ENCODE peak calls at places on chromosome 7, in ten cellular contexts. L, X, N, O, A, R, Z, I, S and J are unnamed samples. For H3K4me1, the result is how much of the 10 kb centered on the place peaks cover.

GRCh38 chr7:33979807-33980355 is 74.5 kb downstream of the BMPER start:
- DNase-seq in L (peak), X (no peak), N (no peak), O (no peak), A (peak), R (no peak), Z (no peak), I (no peak), S (peak), J (no peak)

GRCh38 chr7:1175967-1176851 is 16.2 kb upstream of the ZFAND2A start:
- DNase-seq in L (peak), X (peak), N (peak), O (peak), A (peak), R (peak), Z (peak), I (peak), S (peak), J (peak)

GRCh38 chr7:129556607-129557120 is 54.3 kb downstream of the SMKR1 start:
- DNase-seq in L (no peak), X (no peak), N (no peak), O (no peak), A (no peak), R (no peak), Z (no peak), I (no peak), S (no peak), J (no peak)

GRCh38 chr7:48786951-48787350 is 137.4 kb upstream of the CDC14C start:
- DNase-seq in L (no peak), X (no peak), N (no peak), O (no peak), A (no peak), R (no peak), Z (no peak), I (no peak), S (no peak), J (no peak)

GRCh38 chr7:104328308-104328969 is at the start of gene LHFPL3:
- DNase-seq in L (no peak), X (no peak), N (peak), O (peak), A (peak), R (no peak), Z (no peak), I (no peak), S (no peak), J (no peak)

GRCh38 chr7:140297192-140297591 is 101.1 kb downstream of the SLC37A3 start:
- DNase-seq in L (no peak), X (no peak), N (no peak), O (no peak), A (no peak), R (no peak), Z (no peak), I (no peak), S (no peak), J (no peak)

GRCh38 chr7:111931016-111931517 is 275.1 kb downstream of the DOCK4 start:
- DNase-seq in L (peak), X (no peak), N (no peak), O (peak), A (peak), R (no peak), Z (no peak), I (no peak), S (no peak), J (no peak)

GRCh38 chr7:73364006-73364728 is 36.2 kb downstream of the FKBP6 start:
- DNase-seq in L (no peak), X (no peak), N (no peak), O (no peak), A (no peak), R (no peak), Z (no peak), I (no peak), S (no peak), J (no peak)

GRCh38 chr7:47576909-47577255 is 5.0 kb downstream of the TNS3 start:
- DNase-seq in L (no peak), X (no peak), N (no peak), O (no peak), A (no peak), R (no peak), Z (peak), I (no peak), S (peak), J (no peak)

GRCh38 chr7:47577351-47577919 is 4.5 kb downstream of the TNS3 start:
- DNase-seq in L (peak), X (no peak), N (no peak), O (no peak), A (no peak), R (no peak), Z (no peak), I (peak), S (no peak), J (no peak)

GRCh38 chr7:47580175-47580701 is 1.7 kb downstream of the TNS3 start:
- DNase-seq in L (peak), X (no peak), N (no peak), O (peak), A (peak), R (no peak), Z (peak), I (peak), S (peak), J (no peak)

GRCh38 chr7:47579458-47579857 is 2.5 kb downstream of the TNS3 start:
- DNase-seq in L (no peak), X (no peak), N (no peak), O (no peak), A (no peak), R (no peak), Z (no peak), I (no peak), S (peak), J (no peak)

GRCh38 chr7:47578581-47579270 is 3.2 kb downstream of the TNS3 start:
- DNase-seq in L (peak), X (no peak), N (no peak), O (no peak), A (no peak), R (no peak), Z (no peak), I (no peak), S (peak), J (no peak)
- H3K4me1 ChIP-seq in L (under half), X (under half), N (under half), O (under half), A (half or more), R (half or more), Z (half or more), I (under half), S (half or more), J (half or more)

GRCh38 chr7:44104880-44105771 is 981 bp downstream of the AEBP1 start:
- DNase-seq in L (peak), X (peak), N (peak), O (peak), A (peak), R (no peak), Z (no peak), I (peak), S (no peak), J (no peak)

GRCh38 chr7:44103941-44104879 is at the start of gene AEBP1:
- DNase-seq in L (no peak), X (peak), N (peak), O (peak), A (peak), R (no peak), Z (no peak), I (peak), S (no peak), J (no peak)

GRCh38 chr7:44107116-44107960 is 3.2 kb downstream of the AEBP1 start:
- DNase-seq in L (no peak), X (peak), N (no peak), O (no peak), A (no peak), R (no peak), Z (no peak), I (peak), S (no peak), J (no peak)

GRCh38 chr7:44106311-44107065 is 2.3 kb downstream of the AEBP1 start:
- DNase-seq in L (no peak), X (peak), N (no peak), O (no peak), A (no peak), R (no peak), Z (no peak), I (no peak), S (no peak), J (no peak)

GRCh38 chr7:44105832-44106231 is 1.7 kb downstream of the AEBP1 start:
- DNase-seq in L (no peak), X (no peak), N (no peak), O (no peak), A (no peak), R (no peak), Z (no peak), I (no peak), S (no peak), J (no peak)
- H3K4me1 ChIP-seq in L (under half), X (under half), N (under half), O (under half), A (under half), R (under half), Z (under half), I (under half), S (under half), J (under half)

GRCh38 chr7:143337216-143337615 is 21.3 kb downstream of the CLCN1 start:
- DNase-seq in L (no peak), X (no peak), N (no peak), O (no peak), A (no peak), R (no peak), Z (no peak), I (no peak), S (no peak), J (no peak)

GRCh38 chr7:143331179-143331825 is 15.4 kb downstream of the CLCN1 start:
- DNase-seq in L (peak), X (peak), N (no peak), O (no peak), A (peak), R (no peak), Z (peak), I (no peak), S (peak), J (peak)

GRCh38 chr7:143329471-143330170 is 13.7 kb downstream of the CLCN1 start:
- DNase-seq in L (no peak), X (no peak), N (no peak), O (no peak), A (no peak), R (no peak), Z (no peak), I (no peak), S (no peak), J (no peak)

GRCh38 chr7:143334244-143334643 is 18.3 kb downstream of the CLCN1 start:
- DNase-seq in L (peak), X (no peak), N (no peak), O (no peak), A (no peak), R (no peak), Z (no peak), I (no peak), S (no peak), J (no peak)
- H3K4me1 ChIP-seq in L (under half), X (under half), N (under half), O (under half), A (under half), R (under half), Z (under half), I (under half), S (under half), J (under half)

DNA sequence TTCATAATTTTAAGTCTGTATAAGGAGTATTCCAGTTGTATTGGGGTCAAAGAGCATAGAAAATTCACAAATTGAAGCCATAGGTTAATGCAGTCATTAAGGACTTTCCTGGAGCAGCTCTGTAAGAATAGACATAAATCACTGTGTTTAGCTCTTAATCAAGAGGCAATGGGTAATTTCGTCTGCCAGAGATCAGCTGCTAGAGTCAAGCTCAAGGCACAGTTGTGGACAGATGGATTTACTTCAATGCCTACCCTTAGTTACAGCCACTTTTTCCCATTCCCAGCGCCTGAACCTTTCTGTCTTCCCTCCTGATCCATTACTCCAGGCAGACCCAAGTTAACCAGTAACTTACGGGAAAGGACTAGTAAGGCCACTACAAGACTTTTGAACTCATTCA is 40.6 kb upstream of the AGBL3 start:
- DNase-seq in L (no peak), X (no peak), N (no peak), O (no peak), A (no peak), R (no peak), Z (no peak), I (no peak), S (no peak), J (no peak)
- H3K4me1 ChIP-seq in L (under half), X (under half), N (under half), O (under half), A (half or more), R (under half), Z (under half), I (under half), S (under half), J (under half)

GRCh38 chr7:134645478-134645877 is 1.2 kb upstream of the BPGM start:
- DNase-seq in L (no peak), X (no peak), N (no peak), O (peak), A (no peak), R (no peak), Z (no peak), I (no peak), S (no peak), J (no peak)
- H3K4me1 ChIP-seq in L (under half), X (under half), N (under half), O (under half), A (under half), R (under half), Z (under half), I (under half), S (under half), J (under half)

GRCh38 chr7:22563621-22564241 is 63.7 kb upstream of the STEAP1B start:
- DNase-seq in L (no peak), X (no peak), N (no peak), O (peak), A (no peak), R (peak), Z (peak), I (peak), S (no peak), J (no peak)

GRCh38 chr7:22566176-22566575 is 66.2 kb upstream of the STEAP1B start:
- DNase-seq in L (no peak), X (no peak), N (no peak), O (no peak), A (no peak), R (no peak), Z (no peak), I (no peak), S (no peak), J (no peak)

GRCh38 chr7:22565315-22565811 is 65.4 kb upstream of the STEAP1B start:
- DNase-seq in L (peak), X (no peak), N (peak), O (no peak), A (peak), R (no peak), Z (no peak), I (peak), S (no peak), J (peak)

GRCh38 chr7:22563115-22563514 is 63.1 kb upstream of the STEAP1B start:
- DNase-seq in L (no peak), X (no peak), N (no peak), O (peak), A (no peak), R (peak), Z (no peak), I (peak), S (no peak), J (peak)

GRCh38 chr7:22564511-22565045 is 64.6 kb upstream of the STEAP1B start:
- DNase-seq in L (peak), X (peak), N (no peak), O (no peak), A (peak), R (no peak), Z (no peak), I (peak), S (no peak), J (peak)
- H3K4me1 ChIP-seq in L (under half), X (under half), N (under half), O (under half), A (half or more), R (half or more), Z (half or more), I (under half), S (half or more), J (half or more)

GRCh38 chr7:159023216-159023615 is 121.5 kb downstream of the VIPR2 start:
- DNase-seq in L (no peak), X (peak), N (no peak), O (no peak), A (no peak), R (no peak), Z (no peak), I (peak), S (no peak), J (no peak)
- H3K4me1 ChIP-seq in L (under half), X (under half), N (under half), O (under half), A (under half), R (under half), Z (under half), I (under half), S (under half), J (under half)

GRCh38 chr7:134366481-134366880 is 49.8 kb upstream of the SLC35B4 start:
- DNase-seq in L (no peak), X (no peak), N (no peak), O (no peak), A (peak), R (no peak), Z (no peak), I (no peak), S (no peak), J (no peak)

GRCh38 chr7:134367956-134368749 is 51.4 kb upstream of the SLC35B4 start:
- DNase-seq in L (no peak), X (no peak), N (no peak), O (no peak), A (no peak), R (no peak), Z (no peak), I (no peak), S (peak), J (no peak)

GRCh38 chr7:134362587-134363483 is 46.1 kb upstream of the SLC35B4 start:
- DNase-seq in L (peak), X (no peak), N (no peak), O (no peak), A (peak), R (no peak), Z (no peak), I (no peak), S (no peak), J (no peak)

GRCh38 chr7:134364619-134365037 is 47.9 kb upstream of the SLC35B4 start:
- DNase-seq in L (peak), X (no peak), N (no peak), O (no peak), A (peak), R (no peak), Z (peak), I (no peak), S (peak), J (no peak)

DNA sequence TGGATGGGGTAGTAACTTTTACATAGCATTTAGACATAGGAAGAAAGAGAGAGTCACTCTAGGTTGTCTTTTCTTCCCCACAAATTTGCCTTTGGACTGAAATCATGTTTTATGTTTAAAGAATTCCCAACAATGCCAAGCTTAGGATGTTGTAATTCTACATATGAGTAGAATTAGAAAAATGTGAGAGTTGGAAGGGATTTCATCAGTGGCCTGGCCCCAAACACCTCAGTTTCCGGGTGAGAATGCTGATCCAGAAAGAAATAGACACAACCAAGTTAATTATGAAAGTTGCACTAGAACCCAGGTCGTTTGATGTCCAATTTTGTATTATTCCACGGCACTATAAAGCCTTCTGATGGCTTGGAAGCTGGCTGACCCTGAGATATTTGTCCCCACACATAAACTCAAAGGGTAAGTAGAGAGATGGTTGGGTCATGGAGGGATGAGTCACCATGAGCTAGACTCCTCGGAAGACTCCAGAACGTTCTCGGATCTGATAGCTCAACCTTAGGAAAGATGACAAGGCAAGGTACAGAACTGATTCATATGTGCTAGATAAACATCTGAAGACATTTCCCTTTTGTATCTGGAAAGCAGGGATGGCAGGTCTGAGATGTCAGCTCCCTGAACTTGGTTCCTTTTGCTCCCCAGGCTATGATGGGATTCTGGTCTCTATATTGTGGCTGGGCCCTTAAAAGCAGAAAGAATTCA is 48.8 kb upstream of the SLC35B4 start:
- DNase-seq in L (peak), X (no peak), N (no peak), O (no peak), A (peak), R (no peak), Z (peak), I (no peak), S (peak), J (no peak)
- H3K4me1 ChIP-seq in L (under half), X (under half), N (under half), O (under half), A (half or more), R (under half), Z (half or more), I (under half), S (half or more), J (under half)

GRCh38 chr7:2639151-2639993 is 7.6 kb downstream of the TTYH3 start:
- DNase-seq in L (no peak), X (no peak), N (no peak), O (no peak), A (no peak), R (no peak), Z (no peak), I (no peak), S (no peak), J (no peak)

GRCh38 chr7:2638224-2638991 is 6.6 kb downstream of the TTYH3 start:
- DNase-seq in L (peak), X (peak), N (peak), O (no peak), A (peak), R (no peak), Z (no peak), I (peak), S (no peak), J (no peak)

GRCh38 chr7:2635810-2636701 is 4.3 kb downstream of the TTYH3 start:
- DNase-seq in L (no peak), X (peak), N (peak), O (no peak), A (peak), R (no peak), Z (no peak), I (peak), S (no peak), J (no peak)

GRCh38 chr7:2637066-2637471 is 5.3 kb downstream of the TTYH3 start:
- DNase-seq in L (no peak), X (no peak), N (no peak), O (no peak), A (no peak), R (no peak), Z (no peak), I (no peak), S (no peak), J (no peak)

DNA sequence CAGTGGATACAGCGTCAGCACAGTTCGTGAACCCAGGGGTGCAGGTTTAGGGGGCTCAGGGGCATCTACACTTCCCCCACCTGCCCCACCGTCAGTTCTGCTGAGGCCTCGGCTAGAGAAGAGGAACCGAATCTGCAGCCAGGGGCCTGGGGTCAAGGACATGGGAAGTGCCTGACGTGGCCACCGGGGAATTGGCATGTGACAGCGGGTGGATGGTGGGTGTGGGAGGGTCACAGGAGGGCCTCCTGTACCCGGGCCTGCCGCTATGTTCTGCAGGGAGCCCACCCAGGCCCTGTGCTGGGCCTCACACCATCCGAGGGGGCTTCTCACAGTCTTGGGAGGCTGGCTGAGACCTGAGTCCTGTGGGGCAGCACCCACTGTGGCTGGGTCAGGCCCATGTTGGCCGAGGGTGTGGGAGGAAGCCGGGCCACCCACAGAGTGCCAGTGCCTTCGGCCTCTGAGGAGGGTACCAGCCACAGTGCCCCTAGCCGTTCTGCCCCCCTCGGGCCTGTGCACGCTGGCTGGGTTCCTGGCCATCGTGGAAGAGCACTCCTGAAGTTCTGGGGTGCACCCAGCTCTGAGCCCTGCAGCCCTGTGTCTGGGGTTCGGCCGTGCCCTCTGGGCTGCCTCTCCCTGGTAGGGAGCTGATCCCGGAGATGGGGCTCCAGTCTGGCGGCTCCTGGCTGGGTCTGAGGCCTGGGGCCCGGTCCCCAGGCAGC is 5.9 kb downstream of the TTYH3 start:
- DNase-seq in L (no peak), X (peak), N (peak), O (no peak), A (no peak), R (no peak), Z (no peak), I (peak), S (no peak), J (no peak)
- H3K4me1 ChIP-seq in L (half or more), X (under half), N (under half), O (under half), A (half or more), R (half or more), Z (under half), I (under half), S (under half), J (half or more)